ENCODE peak calls at places on chromosomes 6 and 20, in eight cellular contexts. One of them, this sample, is unnamed.

GRCh38 chr6:151675746-151676459 is 131.6 kb upstream of the ESR1 start:
- DNase-seq in upper lobe of right lung: peak
- DNase-seq in PC-9: peak
- DNase-seq in choroid plexus epithelial cell: peak
- DNase-seq in prostate gland: no peak
- DNase-seq in transverse colon: peak
- DNase-seq in MCF 10A: peak
- DNase-seq in neural crest cell: peak
- DNase-seq in this sample: no peak

GRCh38 chr6:44219053-44219814 is 2.5 kb downstream of the MYMX start:
- DNase-seq in MCF 10A: no peak
- DNase-seq in neural crest cell: peak
- DNase-seq in choroid plexus epithelial cell: peak
- DNase-seq in PC-9: peak
- DNase-seq in prostate gland: peak
- DNase-seq in upper lobe of right lung: peak
- DNase-seq in transverse colon: peak
- DNase-seq in this sample: peak

GRCh38 chr6:1509241-1509640 is 100.5 kb upstream of the FOXC1 start:
- DNase-seq in upper lobe of right lung: no peak
- DNase-seq in prostate gland: no peak
- DNase-seq in MCF 10A: no peak
- DNase-seq in transverse colon: no peak
- DNase-seq in choroid plexus epithelial cell: no peak
- DNase-seq in neural crest cell: no peak
- DNase-seq in PC-9: no peak
- DNase-seq in this sample: no peak

GRCh38 chr6:3888153-3888957 is 39.2 kb downstream of the FAM50B start:
- DNase-seq in choroid plexus epithelial cell: no peak
- DNase-seq in neural crest cell: no peak
- DNase-seq in prostate gland: peak
- DNase-seq in MCF 10A: no peak
- DNase-seq in transverse colon: peak
- DNase-seq in PC-9: peak
- DNase-seq in upper lobe of right lung: no peak
- DNase-seq in this sample: no peak

GRCh38 chr6:129575378-129576118 is 134.4 kb downstream of the ARHGAP18 start:
- DNase-seq in PC-9: no peak
- DNase-seq in upper lobe of right lung: no peak
- DNase-seq in neural crest cell: no peak
- DNase-seq in transverse colon: no peak
- DNase-seq in prostate gland: peak
- DNase-seq in MCF 10A: peak
- DNase-seq in choroid plexus epithelial cell: peak
- DNase-seq in this sample: no peak

GRCh38 chr20:36572701-36573102 is 695 bp upstream of the TGIF2 start:
- DNase-seq in PC-9: no peak
- DNase-seq in transverse colon: peak
- DNase-seq in choroid plexus epithelial cell: peak
- DNase-seq in upper lobe of right lung: no peak
- DNase-seq in prostate gland: peak
- DNase-seq in MCF 10A: no peak
- DNase-seq in neural crest cell: peak
- DNase-seq in this sample: peak

GRCh38 chr20:32356935-32357868 is 929 bp upstream of the ASXL1 start:
- DNase-seq in transverse colon: peak
- DNase-seq in choroid plexus epithelial cell: peak
- DNase-seq in prostate gland: peak
- DNase-seq in MCF 10A: peak
- DNase-seq in upper lobe of right lung: no peak
- DNase-seq in PC-9: peak
- DNase-seq in neural crest cell: no peak
- DNase-seq in this sample: no peak

GRCh38 chr20:18267815-18268214 is 20.5 kb upstream of the ZNF133 start:
- DNase-seq in neural crest cell: peak
- DNase-seq in prostate gland: no peak
- DNase-seq in choroid plexus epithelial cell: no peak
- DNase-seq in MCF 10A: no peak
- DNase-seq in PC-9: no peak
- DNase-seq in transverse colon: no peak
- DNase-seq in upper lobe of right lung: no peak
- DNase-seq in this sample: no peak

GRCh38 chr6:15152720-15153119 is 93.1 kb upstream of the JARID2 start:
- DNase-seq in choroid plexus epithelial cell: no peak
- DNase-seq in upper lobe of right lung: no peak
- DNase-seq in prostate gland: no peak
- DNase-seq in neural crest cell: no peak
- DNase-seq in PC-9: no peak
- DNase-seq in transverse colon: no peak
- DNase-seq in MCF 10A: no peak
- DNase-seq in this sample: no peak

GRCh38 chr6:108838101-108838717 is 10.0 kb upstream of the ARMC2 start:
- DNase-seq in choroid plexus epithelial cell: peak
- DNase-seq in prostate gland: no peak
- DNase-seq in PC-9: no peak
- DNase-seq in MCF 10A: peak
- DNase-seq in neural crest cell: no peak
- DNase-seq in upper lobe of right lung: peak
- DNase-seq in transverse colon: no peak
- DNase-seq in this sample: no peak

GRCh38 chr6:73519943-73520687 is 717 bp downstream of the EEF1A1 start:
- DNase-seq in transverse colon: peak
- DNase-seq in upper lobe of right lung: peak
- DNase-seq in choroid plexus epithelial cell: peak
- DNase-seq in prostate gland: peak
- DNase-seq in neural crest cell: peak
- DNase-seq in MCF 10A: peak
- DNase-seq in PC-9: peak
- DNase-seq in this sample: peak

GRCh38 chr6:2630891-2631458 is 119.7 kb downstream of the MYLK4 start:
- DNase-seq in PC-9: peak
- DNase-seq in upper lobe of right lung: no peak
- DNase-seq in choroid plexus epithelial cell: peak
- DNase-seq in neural crest cell: no peak
- DNase-seq in MCF 10A: peak
- DNase-seq in transverse colon: no peak
- DNase-seq in prostate gland: no peak
- DNase-seq in this sample: no peak

DNA sequence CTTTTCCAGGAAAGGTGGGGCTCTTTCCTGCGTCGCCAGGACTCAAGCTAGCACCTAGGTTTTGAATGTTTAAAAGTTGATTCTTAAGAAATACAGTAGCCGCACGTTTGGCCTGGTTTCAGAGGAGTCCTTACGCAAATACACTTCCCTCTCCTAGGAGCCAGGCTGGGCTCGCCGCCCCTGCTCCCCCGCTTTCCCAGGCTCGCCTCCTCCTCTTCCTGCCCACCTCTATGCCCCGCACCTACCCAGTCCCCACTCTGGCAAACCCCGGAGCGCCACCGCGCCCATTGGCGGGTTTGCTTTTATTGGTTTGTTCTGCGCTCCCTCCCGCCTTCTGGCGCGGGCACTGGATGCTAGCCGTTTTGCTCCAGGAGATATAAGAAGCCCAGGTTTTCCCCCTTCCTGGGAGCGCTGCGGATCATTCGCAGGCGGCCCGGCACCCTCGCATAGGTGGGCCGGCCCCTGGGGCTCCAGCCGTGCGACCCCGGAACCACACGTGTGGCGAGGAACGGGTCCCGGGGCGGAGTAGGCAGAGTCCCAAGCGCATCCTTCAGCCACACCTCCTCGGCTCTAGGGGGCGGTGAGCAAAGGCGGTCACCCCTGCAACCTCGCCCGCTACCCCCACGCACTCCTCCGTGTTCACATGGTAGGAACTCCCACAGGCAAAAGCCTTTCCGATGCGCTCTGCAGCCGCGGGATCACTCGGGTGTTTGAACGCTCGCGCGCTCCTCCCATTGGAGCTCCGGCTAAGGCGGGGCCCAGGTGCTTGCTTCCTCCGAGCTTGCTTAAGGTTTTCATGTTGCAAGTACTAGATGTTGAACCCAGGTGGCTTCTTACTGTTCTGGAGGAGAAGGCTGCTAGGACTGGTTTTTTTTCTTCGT is 119.0 kb downstream of the RTN4IP1 start:
- DNase-seq in prostate gland: peak
- DNase-seq in upper lobe of right lung: peak
- DNase-seq in choroid plexus epithelial cell: peak
- DNase-seq in PC-9: peak
- DNase-seq in MCF 10A: peak
- DNase-seq in neural crest cell: peak
- DNase-seq in transverse colon: peak
- DNase-seq in this sample: peak
- TF ChIP-seq CTCF in prostate gland: no peak
- TF ChIP-seq CTCF in upper lobe of right lung: no peak
- TF ChIP-seq CTCF in choroid plexus epithelial cell: peak
- TF ChIP-seq CTCF in PC-9: no peak
- TF ChIP-seq CTCF in MCF 10A: no peak
- TF ChIP-seq CTCF in neural crest cell: peak
- TF ChIP-seq CTCF in transverse colon: no peak
- TF ChIP-seq CTCF in this sample: no peak

GRCh38 chr6:74899416-74899815 is 306.4 kb downstream of the COL12A1 start:
- DNase-seq in choroid plexus epithelial cell: peak
- DNase-seq in neural crest cell: no peak
- DNase-seq in prostate gland: no peak
- DNase-seq in PC-9: peak
- DNase-seq in MCF 10A: peak
- DNase-seq in upper lobe of right lung: no peak
- DNase-seq in transverse colon: no peak
- DNase-seq in this sample: no peak
- TF ChIP-seq CTCF in choroid plexus epithelial cell: peak
- TF ChIP-seq CTCF in neural crest cell: no peak
- TF ChIP-seq CTCF in prostate gland: no peak
- TF ChIP-seq CTCF in PC-9: peak
- TF ChIP-seq CTCF in MCF 10A: peak
- TF ChIP-seq CTCF in upper lobe of right lung: no peak
- TF ChIP-seq CTCF in transverse colon: no peak
- TF ChIP-seq CTCF in this sample: no peak

DNA sequence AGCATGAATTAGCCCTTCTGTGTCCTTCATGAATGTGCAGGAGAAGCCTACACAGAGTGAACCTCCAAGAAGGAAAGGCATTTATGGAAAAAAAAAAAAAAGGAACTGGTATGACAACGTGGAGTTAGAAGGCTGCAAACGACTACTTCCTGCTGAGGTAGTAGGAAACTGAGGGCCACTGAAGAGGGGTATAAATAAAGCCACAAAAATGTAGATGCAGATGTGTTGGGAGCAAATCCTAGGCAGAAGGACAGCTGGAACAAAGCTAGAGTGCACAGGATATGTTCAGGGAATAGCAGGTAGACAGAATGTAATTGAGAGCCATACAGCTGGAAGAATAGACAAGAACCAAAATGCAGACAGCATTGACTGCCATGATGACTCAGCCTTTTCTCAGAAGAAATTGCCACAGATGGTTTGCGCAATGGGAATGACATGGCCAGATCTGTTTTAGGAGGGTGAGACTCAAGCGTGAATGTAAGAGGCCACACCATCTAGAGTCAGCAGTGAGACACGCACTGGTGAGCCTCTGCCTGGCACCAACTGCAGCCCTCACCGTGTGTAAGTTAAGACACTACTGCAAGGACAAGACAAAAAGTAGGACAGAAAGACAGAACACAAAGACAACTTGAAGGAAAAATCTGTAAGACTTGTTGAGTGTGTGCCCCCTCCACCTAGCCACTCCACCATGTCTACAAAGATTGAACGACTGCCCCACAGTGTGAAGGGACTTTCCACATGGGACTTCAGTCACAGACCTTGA is 79.8 kb downstream of the KIF13A start:
- DNase-seq in neural crest cell: no peak
- DNase-seq in prostate gland: peak
- DNase-seq in MCF 10A: peak
- DNase-seq in transverse colon: peak
- DNase-seq in PC-9: peak
- DNase-seq in choroid plexus epithelial cell: peak
- DNase-seq in upper lobe of right lung: peak
- DNase-seq in this sample: peak
- TF ChIP-seq CTCF in neural crest cell: no peak
- TF ChIP-seq CTCF in prostate gland: no peak
- TF ChIP-seq CTCF in MCF 10A: peak
- TF ChIP-seq CTCF in transverse colon: no peak
- TF ChIP-seq CTCF in PC-9: peak
- TF ChIP-seq CTCF in choroid plexus epithelial cell: peak
- TF ChIP-seq CTCF in upper lobe of right lung: no peak
- TF ChIP-seq CTCF in this sample: peak

GRCh38 chr6:70547905-70548304 is 18.8 kb upstream of the SDHAF4 start:
- DNase-seq in choroid plexus epithelial cell: peak
- DNase-seq in PC-9: no peak
- DNase-seq in upper lobe of right lung: no peak
- DNase-seq in transverse colon: no peak
- DNase-seq in MCF 10A: no peak
- DNase-seq in prostate gland: no peak
- DNase-seq in neural crest cell: no peak
- DNase-seq in this sample: no peak

GRCh38 chr6:70549327-70549726 is 17.4 kb upstream of the SDHAF4 start:
- DNase-seq in upper lobe of right lung: no peak
- DNase-seq in PC-9: no peak
- DNase-seq in prostate gland: no peak
- DNase-seq in transverse colon: no peak
- DNase-seq in MCF 10A: no peak
- DNase-seq in choroid plexus epithelial cell: no peak
- DNase-seq in neural crest cell: no peak
- DNase-seq in this sample: no peak

GRCh38 chr6:70552974-70553373 is 13.8 kb upstream of the SDHAF4 start:
- DNase-seq in prostate gland: no peak
- DNase-seq in transverse colon: no peak
- DNase-seq in MCF 10A: no peak
- DNase-seq in upper lobe of right lung: no peak
- DNase-seq in PC-9: no peak
- DNase-seq in neural crest cell: no peak
- DNase-seq in choroid plexus epithelial cell: no peak
- DNase-seq in this sample: no peak

GRCh38 chr6:70551566-70551965 is 15.2 kb upstream of the SDHAF4 start:
- DNase-seq in neural crest cell: no peak
- DNase-seq in upper lobe of right lung: no peak
- DNase-seq in choroid plexus epithelial cell: no peak
- DNase-seq in prostate gland: no peak
- DNase-seq in PC-9: no peak
- DNase-seq in MCF 10A: no peak
- DNase-seq in transverse colon: no peak
- DNase-seq in this sample: no peak

DNA sequence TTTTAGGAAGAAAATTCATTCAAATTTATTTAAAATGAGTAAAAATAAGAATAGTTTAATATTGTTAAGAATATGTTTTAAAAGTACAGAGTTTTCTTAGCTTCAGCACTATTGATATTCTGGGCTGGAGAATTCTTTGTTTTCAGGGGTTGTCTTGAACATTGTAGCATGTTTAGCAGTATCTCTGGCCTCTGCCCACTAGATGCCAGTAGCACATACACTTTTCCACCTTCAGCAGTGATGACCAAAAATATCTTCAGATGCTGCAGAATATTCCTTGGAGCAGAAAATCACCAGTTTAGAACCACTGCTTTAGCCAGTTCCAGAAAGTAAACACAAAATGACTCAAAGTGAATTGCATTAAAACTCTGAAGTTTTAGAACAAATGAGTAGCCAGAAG is 19.4 kb upstream of the SDHAF4 start:
- DNase-seq in neural crest cell: no peak
- DNase-seq in transverse colon: no peak
- DNase-seq in PC-9: no peak
- DNase-seq in upper lobe of right lung: no peak
- DNase-seq in prostate gland: no peak
- DNase-seq in choroid plexus epithelial cell: peak
- DNase-seq in MCF 10A: peak
- DNase-seq in this sample: no peak
- TF ChIP-seq CTCF in neural crest cell: peak
- TF ChIP-seq CTCF in transverse colon: no peak
- TF ChIP-seq CTCF in PC-9: peak
- TF ChIP-seq CTCF in upper lobe of right lung: peak
- TF ChIP-seq CTCF in prostate gland: no peak
- TF ChIP-seq CTCF in choroid plexus epithelial cell: peak
- TF ChIP-seq CTCF in MCF 10A: peak
- TF ChIP-seq CTCF in this sample: no peak

This sample was measured in CD14-positive monocyte.